ENCODE peak calls at places on chromosome 2, in ten cellular contexts. One of them, this sample, is unnamed.

GRCh38 chr2:131010566-131010965 is 82.7 kb downstream of the FAM168B start:
- DNase-seq in cardiac fibroblast: no peak
- DNase-seq in left ventricle myocardium inferior: no peak
- DNase-seq in hypothalamus: no peak
- DNase-seq in NCI-H69: no peak
- DNase-seq in CD8-positive, alpha-beta memory T cell: peak
- DNase-seq in fibroblast of the aortic adventitia: no peak
- DNase-seq in HFFc6: no peak
- DNase-seq in stimulated activated CD4-positive, alpha-beta T cell treated with anti-CD3 and anti-CD28 coated beads, Interleukin-2, amount 100 ng/mL, for 48 hours: no peak
- DNase-seq in stimulated activated naive CD4-positive, alpha-beta T cell: no peak
- DNase-seq in this sample: no peak

GRCh38 chr2:171763602-171764001 is 76.3 kb downstream of the DYNC1I2 start:
- DNase-seq in cardiac fibroblast: no peak
- DNase-seq in left ventricle myocardium inferior: no peak
- DNase-seq in hypothalamus: no peak
- DNase-seq in NCI-H69: peak
- DNase-seq in CD8-positive, alpha-beta memory T cell: no peak
- DNase-seq in fibroblast of the aortic adventitia: no peak
- DNase-seq in HFFc6: no peak
- DNase-seq in stimulated activated CD4-positive, alpha-beta T cell treated with anti-CD3 and anti-CD28 coated beads, Interleukin-2, amount 100 ng/mL, for 48 hours: no peak
- DNase-seq in stimulated activated naive CD4-positive, alpha-beta T cell: no peak
- DNase-seq in this sample: no peak

GRCh38 chr2:61639721-61640120 is 101.6 kb upstream of the XPO1 start:
- DNase-seq in cardiac fibroblast: no peak
- DNase-seq in left ventricle myocardium inferior: no peak
- DNase-seq in hypothalamus: no peak
- DNase-seq in NCI-H69: peak
- DNase-seq in CD8-positive, alpha-beta memory T cell: no peak
- DNase-seq in fibroblast of the aortic adventitia: no peak
- DNase-seq in HFFc6: no peak
- DNase-seq in stimulated activated CD4-positive, alpha-beta T cell treated with anti-CD3 and anti-CD28 coated beads, Interleukin-2, amount 100 ng/mL, for 48 hours: no peak
- DNase-seq in stimulated activated naive CD4-positive, alpha-beta T cell: no peak
- DNase-seq in this sample: no peak

GRCh38 chr2:61460168-61460567 is 10.7 kb downstream of the USP34 start:
- DNase-seq in cardiac fibroblast: peak
- DNase-seq in left ventricle myocardium inferior: no peak
- DNase-seq in hypothalamus: no peak
- DNase-seq in NCI-H69: no peak
- DNase-seq in CD8-positive, alpha-beta memory T cell: no peak
- DNase-seq in fibroblast of the aortic adventitia: peak
- DNase-seq in HFFc6: peak
- DNase-seq in stimulated activated CD4-positive, alpha-beta T cell treated with anti-CD3 and anti-CD28 coated beads, Interleukin-2, amount 100 ng/mL, for 48 hours: no peak
- DNase-seq in stimulated activated naive CD4-positive, alpha-beta T cell: no peak
- DNase-seq in this sample: no peak

GRCh38 chr2:100957971-100958653 is 44.0 kb upstream of the RPL31 start:
- DNase-seq in cardiac fibroblast: peak
- DNase-seq in left ventricle myocardium inferior: no peak
- DNase-seq in hypothalamus: peak
- DNase-seq in NCI-H69: no peak
- DNase-seq in CD8-positive, alpha-beta memory T cell: no peak
- DNase-seq in fibroblast of the aortic adventitia: peak
- DNase-seq in HFFc6: peak
- DNase-seq in stimulated activated CD4-positive, alpha-beta T cell treated with anti-CD3 and anti-CD28 coated beads, Interleukin-2, amount 100 ng/mL, for 48 hours: no peak
- DNase-seq in stimulated activated naive CD4-positive, alpha-beta T cell: no peak
- DNase-seq in this sample: no peak

GRCh38 chr2:142580691-142581090 is 296.8 kb upstream of the KYNU start:
- DNase-seq in cardiac fibroblast: no peak
- DNase-seq in left ventricle myocardium inferior: no peak
- DNase-seq in hypothalamus: no peak
- DNase-seq in NCI-H69: no peak
- DNase-seq in CD8-positive, alpha-beta memory T cell: no peak
- DNase-seq in fibroblast of the aortic adventitia: no peak
- DNase-seq in HFFc6: no peak
- DNase-seq in stimulated activated CD4-positive, alpha-beta T cell treated with anti-CD3 and anti-CD28 coated beads, Interleukin-2, amount 100 ng/mL, for 48 hours: no peak
- DNase-seq in stimulated activated naive CD4-positive, alpha-beta T cell: no peak
- DNase-seq in this sample: no peak

GRCh38 chr2:44844651-44845270 is 96.7 kb upstream of the SIX3 start:
- DNase-seq in cardiac fibroblast: no peak
- DNase-seq in left ventricle myocardium inferior: no peak
- DNase-seq in hypothalamus: no peak
- DNase-seq in NCI-H69: no peak
- DNase-seq in CD8-positive, alpha-beta memory T cell: no peak
- DNase-seq in fibroblast of the aortic adventitia: no peak
- DNase-seq in HFFc6: no peak
- DNase-seq in stimulated activated CD4-positive, alpha-beta T cell treated with anti-CD3 and anti-CD28 coated beads, Interleukin-2, amount 100 ng/mL, for 48 hours: no peak
- DNase-seq in stimulated activated naive CD4-positive, alpha-beta T cell: no peak
- DNase-seq in this sample: no peak

GRCh38 chr2:37250869-37251740 is 19.6 kb downstream of the NDUFAF7 start:
- DNase-seq in cardiac fibroblast: no peak
- DNase-seq in left ventricle myocardium inferior: no peak
- DNase-seq in hypothalamus: no peak
- DNase-seq in NCI-H69: no peak
- DNase-seq in CD8-positive, alpha-beta memory T cell: no peak
- DNase-seq in fibroblast of the aortic adventitia: no peak
- DNase-seq in HFFc6: no peak
- DNase-seq in stimulated activated CD4-positive, alpha-beta T cell treated with anti-CD3 and anti-CD28 coated beads, Interleukin-2, amount 100 ng/mL, for 48 hours: no peak
- DNase-seq in stimulated activated naive CD4-positive, alpha-beta T cell: no peak
- DNase-seq in this sample: no peak

GRCh38 chr2:152571035-152571766 is 146.1 kb downstream of the PRPF40A start:
- DNase-seq in cardiac fibroblast: peak
- DNase-seq in left ventricle myocardium inferior: peak
- DNase-seq in hypothalamus: no peak
- DNase-seq in NCI-H69: no peak
- DNase-seq in CD8-positive, alpha-beta memory T cell: no peak
- DNase-seq in fibroblast of the aortic adventitia: peak
- DNase-seq in HFFc6: peak
- DNase-seq in stimulated activated CD4-positive, alpha-beta T cell treated with anti-CD3 and anti-CD28 coated beads, Interleukin-2, amount 100 ng/mL, for 48 hours: no peak
- DNase-seq in stimulated activated naive CD4-positive, alpha-beta T cell: no peak
- DNase-seq in this sample: no peak

GRCh38 chr2:9695916-9696315 is 65.1 kb upstream of the YWHAQ start:
- DNase-seq in cardiac fibroblast: no peak
- DNase-seq in left ventricle myocardium inferior: no peak
- DNase-seq in hypothalamus: no peak
- DNase-seq in NCI-H69: no peak
- DNase-seq in CD8-positive, alpha-beta memory T cell: no peak
- DNase-seq in fibroblast of the aortic adventitia: no peak
- DNase-seq in HFFc6: no peak
- DNase-seq in stimulated activated CD4-positive, alpha-beta T cell treated with anti-CD3 and anti-CD28 coated beads, Interleukin-2, amount 100 ng/mL, for 48 hours: no peak
- DNase-seq in stimulated activated naive CD4-positive, alpha-beta T cell: no peak
- DNase-seq in this sample: no peak

GRCh38 chr2:121647396-121647795 is 1.9 kb downstream of the CLASP1 start:
- DNase-seq in cardiac fibroblast: no peak
- DNase-seq in left ventricle myocardium inferior: no peak
- DNase-seq in hypothalamus: no peak
- DNase-seq in NCI-H69: no peak
- DNase-seq in CD8-positive, alpha-beta memory T cell: no peak
- DNase-seq in fibroblast of the aortic adventitia: no peak
- DNase-seq in HFFc6: no peak
- DNase-seq in stimulated activated CD4-positive, alpha-beta T cell treated with anti-CD3 and anti-CD28 coated beads, Interleukin-2, amount 100 ng/mL, for 48 hours: no peak
- DNase-seq in stimulated activated naive CD4-positive, alpha-beta T cell: no peak
- DNase-seq in this sample: no peak

GRCh38 chr2:200380833-200381542 is 74.5 kb downstream of the SPATS2L start:
- DNase-seq in cardiac fibroblast: peak
- DNase-seq in left ventricle myocardium inferior: no peak
- DNase-seq in hypothalamus: no peak
- DNase-seq in NCI-H69: no peak
- DNase-seq in CD8-positive, alpha-beta memory T cell: no peak
- DNase-seq in fibroblast of the aortic adventitia: peak
- DNase-seq in HFFc6: peak
- DNase-seq in stimulated activated CD4-positive, alpha-beta T cell treated with anti-CD3 and anti-CD28 coated beads, Interleukin-2, amount 100 ng/mL, for 48 hours: no peak
- DNase-seq in stimulated activated naive CD4-positive, alpha-beta T cell: no peak
- DNase-seq in this sample: no peak

GRCh38 chr2:241458687-241459086 is 49.7 kb downstream of the STK25 start:
- DNase-seq in cardiac fibroblast: no peak
- DNase-seq in left ventricle myocardium inferior: no peak
- DNase-seq in hypothalamus: no peak
- DNase-seq in NCI-H69: no peak
- DNase-seq in CD8-positive, alpha-beta memory T cell: no peak
- DNase-seq in fibroblast of the aortic adventitia: no peak
- DNase-seq in HFFc6: no peak
- DNase-seq in stimulated activated CD4-positive, alpha-beta T cell treated with anti-CD3 and anti-CD28 coated beads, Interleukin-2, amount 100 ng/mL, for 48 hours: no peak
- DNase-seq in stimulated activated naive CD4-positive, alpha-beta T cell: no peak
- DNase-seq in this sample: no peak

GRCh38 chr2:84888401-84889276 is 7.8 kb upstream of the TRABD2A start:
- DNase-seq in cardiac fibroblast: peak
- DNase-seq in left ventricle myocardium inferior: no peak
- DNase-seq in hypothalamus: no peak
- DNase-seq in NCI-H69: no peak
- DNase-seq in CD8-positive, alpha-beta memory T cell: peak
- DNase-seq in fibroblast of the aortic adventitia: peak
- DNase-seq in HFFc6: peak
- DNase-seq in stimulated activated CD4-positive, alpha-beta T cell treated with anti-CD3 and anti-CD28 coated beads, Interleukin-2, amount 100 ng/mL, for 48 hours: no peak
- DNase-seq in stimulated activated naive CD4-positive, alpha-beta T cell: peak
- DNase-seq in this sample: no peak

GRCh38 chr2:50401772-50402653 is 629.9 kb downstream of the NRXN1 start:
- DNase-seq in cardiac fibroblast: peak
- DNase-seq in left ventricle myocardium inferior: no peak
- DNase-seq in hypothalamus: no peak
- DNase-seq in NCI-H69: peak
- DNase-seq in CD8-positive, alpha-beta memory T cell: no peak
- DNase-seq in fibroblast of the aortic adventitia: peak
- DNase-seq in HFFc6: peak
- DNase-seq in stimulated activated CD4-positive, alpha-beta T cell treated with anti-CD3 and anti-CD28 coated beads, Interleukin-2, amount 100 ng/mL, for 48 hours: peak
- DNase-seq in stimulated activated naive CD4-positive, alpha-beta T cell: no peak
- DNase-seq in this sample: no peak

GRCh38 chr2:185402474-185402873 is 336.1 kb upstream of the FSIP2 start:
- DNase-seq in cardiac fibroblast: no peak
- DNase-seq in left ventricle myocardium inferior: no peak
- DNase-seq in hypothalamus: no peak
- DNase-seq in NCI-H69: no peak
- DNase-seq in CD8-positive, alpha-beta memory T cell: no peak
- DNase-seq in fibroblast of the aortic adventitia: no peak
- DNase-seq in HFFc6: no peak
- DNase-seq in stimulated activated CD4-positive, alpha-beta T cell treated with anti-CD3 and anti-CD28 coated beads, Interleukin-2, amount 100 ng/mL, for 48 hours: no peak
- DNase-seq in stimulated activated naive CD4-positive, alpha-beta T cell: no peak
- DNase-seq in this sample: no peak

GRCh38 chr2:53903011-53903410 is 43.2 kb upstream of the GPR75 start:
- DNase-seq in cardiac fibroblast: no peak
- DNase-seq in left ventricle myocardium inferior: no peak
- DNase-seq in hypothalamus: no peak
- DNase-seq in NCI-H69: no peak
- DNase-seq in CD8-positive, alpha-beta memory T cell: no peak
- DNase-seq in fibroblast of the aortic adventitia: no peak
- DNase-seq in HFFc6: no peak
- DNase-seq in stimulated activated CD4-positive, alpha-beta T cell treated with anti-CD3 and anti-CD28 coated beads, Interleukin-2, amount 100 ng/mL, for 48 hours: no peak
- DNase-seq in stimulated activated naive CD4-positive, alpha-beta T cell: no peak
- DNase-seq in this sample: no peak

GRCh38 chr2:193895226-193895625 is 1700.5 kb upstream of the TMEFF2 start:
- DNase-seq in cardiac fibroblast: no peak
- DNase-seq in left ventricle myocardium inferior: no peak
- DNase-seq in hypothalamus: no peak
- DNase-seq in NCI-H69: peak
- DNase-seq in CD8-positive, alpha-beta memory T cell: no peak
- DNase-seq in fibroblast of the aortic adventitia: no peak
- DNase-seq in HFFc6: no peak
- DNase-seq in stimulated activated CD4-positive, alpha-beta T cell treated with anti-CD3 and anti-CD28 coated beads, Interleukin-2, amount 100 ng/mL, for 48 hours: no peak
- DNase-seq in stimulated activated naive CD4-positive, alpha-beta T cell: no peak
- DNase-seq in this sample: no peak

GRCh38 chr2:54176577-54176976 is 61.2 kb downstream of the ACYP2 start:
- DNase-seq in cardiac fibroblast: peak
- DNase-seq in left ventricle myocardium inferior: peak
- DNase-seq in hypothalamus: peak
- DNase-seq in NCI-H69: peak
- DNase-seq in CD8-positive, alpha-beta memory T cell: no peak
- DNase-seq in fibroblast of the aortic adventitia: peak
- DNase-seq in HFFc6: peak
- DNase-seq in stimulated activated CD4-positive, alpha-beta T cell treated with anti-CD3 and anti-CD28 coated beads, Interleukin-2, amount 100 ng/mL, for 48 hours: no peak
- DNase-seq in stimulated activated naive CD4-positive, alpha-beta T cell: no peak
- DNase-seq in this sample: no peak

GRCh38 chr2:98656800-98657199 is 48.4 kb downstream of the UNC50 start:
- DNase-seq in cardiac fibroblast: no peak
- DNase-seq in left ventricle myocardium inferior: no peak
- DNase-seq in hypothalamus: no peak
- DNase-seq in NCI-H69: no peak
- DNase-seq in CD8-positive, alpha-beta memory T cell: peak
- DNase-seq in fibroblast of the aortic adventitia: no peak
- DNase-seq in HFFc6: no peak
- DNase-seq in stimulated activated CD4-positive, alpha-beta T cell treated with anti-CD3 and anti-CD28 coated beads, Interleukin-2, amount 100 ng/mL, for 48 hours: no peak
- DNase-seq in stimulated activated naive CD4-positive, alpha-beta T cell: peak
- DNase-seq in this sample: no peak

This sample was measured in T-helper 2 cell.